ENCODE peak calls at places on chromosomes 7 and 10, in four cellular contexts. Z is AG09309, X is Panc1, W is stomach. B is an unnamed sample.

GRCh38 chr10:33265621-33266020 is 68.8 kb downstream of the NRP1 start:
- DNase-seq in Z (no peak), X (no peak), W (peak; percentile 75), B (no peak)

GRCh38 chr7:2913760-2914387 is 69.8 kb upstream of the GNA12 start:
- DNase-seq in Z (no peak), X (no peak), W (no peak), B (no peak)

GRCh38 chr10:66941491-66941890 is 15.7 kb downstream of the LRRTM3 start:
- DNase-seq in Z (no peak), X (no peak), W (no peak), B (no peak)

GRCh38 chr10:114024876-114025609 is 18.6 kb upstream of the ADRB1 start:
- DNase-seq in Z (no peak), X (no peak), W (no peak), B (no peak)

GRCh38 chr10:84236807-84237198 is 4.5 kb downstream of the LRIT1 start:
- DNase-seq in Z (no peak), X (no peak), W (no peak), B (no peak)

GRCh38 chr7:14596421-14596820 is 306.1 kb downstream of the DGKB start:
- DNase-seq in Z (no peak), X (no peak), W (no peak), B (no peak)

GRCh38 chr10:49149881-49150280 is 16.1 kb upstream of the FAM170B start:
- DNase-seq in Z (no peak), X (no peak), W (no peak), B (no peak)

GRCh38 chr7:5607958-5608656 is 173.4 kb downstream of the RNF216 start:
- DNase-seq in Z (no peak), X (no peak), W (no peak), B (no peak)

GRCh38 chr7:17230099-17230807 is 68.2 kb upstream of the AHR start:
- DNase-seq in Z (no peak), X (no peak), W (no peak), B (no peak)

GRCh38 chr10:2900530-2900929 is 166.8 kb upstream of the PFKP start:
- DNase-seq in Z (no peak), X (no peak), W (no peak), B (no peak)

GRCh38 chr10:71035511-71036278 is 147.3 kb upstream of the PCBD1 start:
- DNase-seq in Z (no peak), X (no peak), W (no peak), B (no peak)

GRCh38 chr10:71036279-71036535 is 147.8 kb upstream of the PCBD1 start:
- DNase-seq in Z (no peak), X (no peak), W (no peak), B (no peak)

GRCh38 chr10:71031601-71032000 is 143.2 kb upstream of the PCBD1 start:
- DNase-seq in Z (no peak), X (no peak), W (no peak), B (no peak)

GRCh38 chr10:71032887-71033286 is 144.5 kb upstream of the PCBD1 start:
- DNase-seq in Z (no peak), X (no peak), W (no peak), B (no peak)

DNA sequence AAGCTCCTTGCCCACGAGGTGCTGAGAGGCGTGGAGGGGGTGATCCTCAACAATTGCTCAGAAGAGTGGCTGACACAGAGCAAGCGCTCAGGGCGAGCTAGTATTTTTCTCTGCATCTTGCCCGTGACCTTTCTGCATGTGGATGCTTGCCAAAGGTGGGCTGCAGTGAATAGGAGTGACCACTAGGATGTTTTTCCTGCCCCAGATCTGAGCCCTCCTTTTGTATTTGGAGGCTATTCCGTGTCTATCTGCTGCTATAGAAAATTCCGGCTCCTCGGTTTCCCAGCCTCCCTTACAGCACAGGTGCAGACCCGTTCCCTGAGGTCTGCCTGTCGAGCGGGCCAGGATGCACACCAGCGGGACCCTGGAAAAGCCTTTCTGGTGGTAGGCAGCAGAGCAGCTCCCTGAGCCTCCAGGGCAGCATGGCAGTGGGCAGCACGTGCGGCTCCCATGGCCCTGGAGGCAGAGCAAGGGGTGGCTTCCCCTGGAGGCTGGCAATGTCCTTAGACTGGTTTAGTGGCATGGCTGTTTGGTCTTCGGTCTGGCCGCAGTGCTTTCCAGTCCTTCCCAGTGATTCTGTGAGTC is 145.1 kb upstream of the PCBD1 start:
- DNase-seq in Z (no peak), X (no peak), W (no peak), B (no peak)
- TF ChIP-seq CTCF in Z (no peak), X (no peak), W (no peak), B (no peak)

GRCh38 chr10:29127731-29128130 is 161.1 kb upstream of the LYZL1 start:
- DNase-seq in Z (no peak), X (no peak), W (no peak), B (no peak)
- TF ChIP-seq CTCF in Z (no peak), X (no peak), W (no peak), B (no peak)

DNA sequence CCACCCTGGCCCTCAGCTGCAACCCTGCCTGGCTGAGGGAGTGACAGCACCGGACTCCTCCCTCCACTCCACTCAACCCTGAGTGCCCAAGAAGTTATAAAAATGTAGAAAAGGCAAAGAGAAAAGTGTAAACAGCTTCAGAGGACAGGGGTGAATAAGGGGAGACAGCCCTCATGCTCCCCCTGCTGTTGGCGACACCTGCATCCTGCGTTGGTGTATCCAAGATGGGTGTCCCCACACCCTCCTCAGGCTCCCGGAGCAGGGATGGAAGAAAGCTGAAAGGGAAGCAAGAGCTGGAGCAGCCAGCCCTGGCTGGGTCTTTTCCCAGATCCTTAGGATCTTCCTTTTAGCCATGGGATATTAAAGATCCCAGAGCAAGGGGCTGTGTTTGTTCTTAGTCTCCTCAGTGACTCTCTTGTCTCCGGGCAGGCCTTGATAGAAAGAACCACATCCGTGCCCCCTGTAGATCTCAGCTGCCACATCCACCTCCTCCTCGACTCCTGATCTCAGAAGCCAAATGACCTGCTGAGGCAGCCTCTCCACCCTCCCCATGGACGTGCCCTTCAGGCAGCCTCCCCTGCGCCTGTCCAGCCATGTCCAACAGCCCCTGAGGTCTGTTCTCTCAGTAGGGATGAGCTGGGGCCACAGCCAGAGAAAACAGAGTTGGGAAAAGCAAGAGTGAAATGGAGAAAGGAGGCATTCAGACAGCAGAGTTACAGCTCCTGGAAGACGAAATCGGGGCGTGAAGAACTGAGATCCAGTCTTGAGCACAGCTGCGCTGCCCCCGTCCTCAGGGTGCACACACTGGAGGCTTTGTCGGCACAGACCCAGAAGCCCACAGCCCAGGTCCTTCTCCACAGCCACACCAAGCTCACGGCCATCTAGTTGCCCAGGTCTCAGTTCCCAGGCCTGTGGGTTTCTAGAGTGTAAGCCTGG is 6.8 kb downstream of the FAM131B start:
- DNase-seq in Z (no peak), X (no peak), W (no peak), B (no peak)
- TF ChIP-seq CTCF in Z (peak; percentile 3), X (no peak), W (no peak), B (no peak)

GRCh38 chr7:116341222-116341907 is 131.0 kb downstream of the TES start:
- DNase-seq in Z (no peak), X (no peak), W (no peak), B (no peak)
- TF ChIP-seq CTCF in Z (peak; percentile 15), X (peak; percentile 85), W (no peak), B (no peak)

GRCh38 chr10:102732661-102733060 is 11.1 kb upstream of the WBP1L start:
- DNase-seq in Z (no peak), X (no peak), W (no peak), B (no peak)

GRCh38 chr10:102727037-102727818 is 12.8 kb downstream of the SFXN2 start:
- DNase-seq in Z (no peak), X (no peak), W (no peak), B (no peak)

GRCh38 chr10:102731222-102731800 is 12.4 kb upstream of the WBP1L start:
- DNase-seq in Z (no peak), X (no peak), W (no peak), B (no peak)

GRCh38 chr10:102726274-102726673 is 11.8 kb downstream of the SFXN2 start:
- DNase-seq in Z (no peak), X (no peak), W (no peak), B (no peak)

GRCh38 chr10:102729090-102730026 is 14.4 kb upstream of the WBP1L start:
- DNase-seq in Z (no peak), X (peak; percentile 35), W (peak; percentile 89), B (peak; percentile 90)
- TF ChIP-seq CTCF in Z (peak; percentile 96), X (peak; percentile 98), W (peak; percentile 50), B (no peak)

GRCh38 chr10:71241114-71241898 is 28.9 kb downstream of the UNC5B start:
- DNase-seq in Z (no peak), X (no peak), W (no peak), B (no peak)

GRCh38 chr10:71239131-71239915 is 27.0 kb downstream of the UNC5B start:
- DNase-seq in Z (no peak), X (no peak), W (no peak), B (no peak)

GRCh38 chr10:71238626-71239025 is 26.3 kb downstream of the UNC5B start:
- DNase-seq in Z (no peak), X (no peak), W (no peak), B (no peak)

GRCh38 chr10:71241899-71242620 is 29.7 kb downstream of the UNC5B start:
- DNase-seq in Z (no peak), X (no peak), W (no peak), B (no peak)

GRCh38 chr10:71239946-71240795 is 27.8 kb downstream of the UNC5B start:
- DNase-seq in Z (no peak), X (no peak), W (no peak), B (no peak)
- TF ChIP-seq CTCF in Z (no peak), X (no peak), W (no peak), B (no peak)

B was measured in omental fat pad.